ENCODE peak calls at places on chromosomes 7 and 10, in six cellular contexts. L, C, I, S, Y and M are unnamed samples.

GRCh38 chr10:62687230-62687748 is 117.2 kb upstream of the ADO start:
- DNase-seq in L (peak), C (no peak), I (peak), S (peak), Y (no peak), M (no peak)

GRCh38 chr7:47142169-47142866 is 439.6 kb downstream of the TNS3 start:
- DNase-seq in L (no peak), C (no peak), I (no peak), S (peak), Y (no peak), M (no peak)

GRCh38 chr10:95841711-95842498 is 65.9 kb upstream of the CC2D2B start:
- DNase-seq in L (peak), C (peak), I (peak), S (peak), Y (no peak), M (peak)

GRCh38 chr10:73816917-73817729 is 5.7 kb upstream of the NDST2 start:
- DNase-seq in L (no peak), C (no peak), I (no peak), S (no peak), Y (no peak), M (no peak)

GRCh38 chr7:105353752-105354328 is 34.9 kb downstream of the SRPK2 start:
- DNase-seq in L (no peak), C (no peak), I (peak), S (no peak), Y (peak), M (no peak)

GRCh38 chr10:17961551-17962422 is 10.1 kb downstream of the SLC39A12 start:
- DNase-seq in L (peak), C (no peak), I (peak), S (peak), Y (no peak), M (peak)

GRCh38 chr7:730501-731439 is 3.7 kb upstream of the PRKAR1B start:
- DNase-seq in L (no peak), C (no peak), I (peak), S (no peak), Y (no peak), M (no peak)

GRCh38 chr7:9608560-9608959 is 1175.2 kb downstream of the NXPH1 start:
- DNase-seq in L (no peak), C (no peak), I (no peak), S (peak), Y (no peak), M (no peak)

GRCh38 chr10:91088300-91089140 is 131.9 kb upstream of the PCGF5 start:
- DNase-seq in L (peak), C (no peak), I (peak), S (no peak), Y (peak), M (peak)

GRCh38 chr10:74153123-74153522 is 2.1 kb downstream of the ADK start:
- DNase-seq in L (no peak), C (peak), I (peak), S (peak), Y (no peak), M (peak)

GRCh38 chr7:154231732-154232131 is 179.5 kb downstream of the DPP6 start:
- DNase-seq in L (no peak), C (no peak), I (no peak), S (peak), Y (no peak), M (no peak)

GRCh38 chr10:31759124-31759798 is 169.4 kb downstream of the ARHGAP12 start:
- DNase-seq in L (no peak), C (peak), I (no peak), S (peak), Y (peak), M (no peak)

GRCh38 chr10:108358912-108359311 is 1194.4 kb upstream of the SORCS1 start:
- DNase-seq in L (peak), C (peak), I (peak), S (peak), Y (no peak), M (peak)

GRCh38 chr10:24950439-24950838 is 2.0 kb downstream of the PRTFDC1 start:
- DNase-seq in L (no peak), C (no peak), I (no peak), S (no peak), Y (no peak), M (no peak)

GRCh38 chr7:46750321-46750865 is 829.3 kb upstream of the IGFBP3 start:
- DNase-seq in L (no peak), C (no peak), I (no peak), S (no peak), Y (no peak), M (no peak)

GRCh38 chr10:17248964-17249363 is 20.9 kb downstream of the VIM start:
- DNase-seq in L (no peak), C (no peak), I (no peak), S (no peak), Y (no peak), M (no peak)

GRCh38 chr10:132638130-132638515 is 100.5 kb downstream of the INPP5A start:
- DNase-seq in L (no peak), C (no peak), I (no peak), S (no peak), Y (peak), M (no peak)

GRCh38 chr7:50664461-50664922 is 99.3 kb upstream of the DDC start:
- DNase-seq in L (peak), C (no peak), I (peak), S (peak), Y (no peak), M (peak)

GRCh38 chr10:78605800-78606350 is 462.9 kb upstream of the ZMIZ1 start:
- DNase-seq in L (no peak), C (peak), I (no peak), S (peak), Y (no peak), M (peak)
- TF ChIP-seq CTCF in L (peak), C (peak), I (peak), S (peak), Y (no peak), M (peak)

DNA sequence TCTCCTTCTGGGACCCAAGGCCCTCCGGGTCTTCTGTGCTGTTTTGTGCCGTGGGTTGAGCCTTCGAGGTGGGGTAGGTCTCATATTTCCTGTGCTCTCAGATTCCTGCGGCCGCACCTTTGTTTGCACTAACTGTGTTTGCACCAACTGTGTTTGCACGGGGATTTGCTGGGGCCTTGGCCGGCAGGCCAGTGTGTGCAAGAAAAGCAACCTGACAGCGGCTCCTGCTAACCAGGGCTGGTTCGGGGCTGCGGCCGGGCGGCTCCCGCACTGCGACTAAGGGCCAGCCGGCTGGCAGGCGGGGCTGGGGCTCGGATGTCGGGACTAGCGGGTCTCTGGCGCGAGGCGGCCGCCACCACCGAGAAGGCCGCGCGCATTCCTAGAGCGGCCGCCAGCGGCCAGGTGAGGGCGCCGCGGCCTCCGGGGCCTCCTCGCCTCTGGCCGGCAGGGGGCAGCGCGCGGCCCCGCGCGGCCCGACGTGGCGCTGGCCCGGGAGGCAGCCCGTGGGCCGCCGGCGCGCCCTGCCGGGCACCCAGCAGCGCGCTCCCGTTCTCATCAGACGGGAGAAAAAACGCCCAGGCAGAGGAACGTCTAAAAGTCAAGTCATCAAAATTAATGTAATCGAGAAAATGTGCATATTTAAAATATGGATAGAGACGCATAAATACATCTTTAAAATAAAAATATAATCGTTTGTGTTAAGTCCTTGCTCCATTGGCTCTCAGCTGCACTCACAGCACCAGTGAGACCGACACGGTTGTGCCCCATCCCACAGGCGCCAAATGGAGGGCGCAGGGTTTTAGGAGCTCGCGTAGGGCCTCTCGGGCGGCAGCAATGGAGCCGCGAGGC is 38.6 kb downstream of the ZNF777 start:
- DNase-seq in L (peak), C (peak), I (peak), S (peak), Y (peak), M (no peak)
- TF ChIP-seq CTCF in L (peak), C (peak), I (peak), S (no peak), Y (peak), M (peak)

DNA sequence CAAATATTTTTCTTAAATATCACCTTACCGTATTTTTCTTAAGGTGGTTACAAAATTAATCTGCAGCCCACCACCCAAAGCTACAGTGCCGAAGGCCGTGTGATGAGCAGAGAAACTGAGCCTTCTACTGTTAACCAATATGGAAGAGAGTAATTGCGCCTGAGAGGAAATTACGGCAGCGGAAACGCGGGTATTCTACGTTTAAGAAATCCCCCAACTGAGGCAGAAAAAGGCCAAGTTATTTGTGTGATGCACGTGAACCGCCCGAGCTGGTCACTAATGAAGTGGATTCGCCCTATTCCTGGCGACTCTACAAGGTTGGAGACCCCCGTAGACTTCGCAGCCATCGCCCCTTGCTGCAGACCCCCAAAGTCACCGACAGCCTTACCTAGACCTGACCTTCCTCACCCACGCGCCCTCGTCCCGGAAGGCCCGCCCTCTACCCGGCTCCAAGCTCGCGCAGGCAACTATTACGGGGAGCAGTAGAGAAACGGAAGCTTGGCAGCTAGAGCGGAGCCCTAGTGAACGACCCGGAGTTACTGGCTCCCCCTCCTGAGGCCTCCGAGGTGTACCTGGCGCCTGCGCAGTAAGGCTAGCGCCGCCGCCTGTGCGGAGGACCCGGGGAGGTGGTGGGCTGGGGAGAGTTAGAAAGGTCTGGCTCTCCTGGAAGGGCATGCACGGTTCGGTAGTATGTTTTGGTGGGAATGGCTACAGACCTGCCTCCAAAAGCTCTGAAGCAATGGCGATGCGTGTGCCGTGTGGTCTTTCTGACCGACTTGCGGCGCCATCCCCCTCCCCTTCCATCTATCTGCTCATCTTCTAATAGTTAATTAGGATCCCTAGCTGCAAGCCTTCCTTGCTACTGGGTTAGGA is at the start of gene MRPS33:
- DNase-seq in L (peak), C (peak), I (peak), S (peak), Y (peak), M (peak)
- TF ChIP-seq CTCF in L (peak), C (no peak), I (peak), S (peak), Y (peak), M (peak)

GRCh38 chr7:27142562-27143021 is 889 bp downstream of the HOXA5 start:
- DNase-seq in L (no peak), C (no peak), I (no peak), S (no peak), Y (no peak), M (no peak)

GRCh38 chr7:27143022-27143949 is at the start of gene HOXA5:
- DNase-seq in L (peak), C (no peak), I (no peak), S (peak), Y (no peak), M (peak)

GRCh38 chr7:27145167-27145883 is 1.8 kb upstream of the HOXA5 start:
- DNase-seq in L (no peak), C (no peak), I (no peak), S (no peak), Y (no peak), M (no peak)

GRCh38 chr7:27144799-27145166 is 1.3 kb upstream of the HOXA5 start:
- DNase-seq in L (no peak), C (no peak), I (no peak), S (no peak), Y (no peak), M (no peak)

GRCh38 chr7:27143950-27144798 is 693 bp upstream of the HOXA5 start:
- DNase-seq in L (no peak), C (no peak), I (no peak), S (no peak), Y (no peak), M (no peak)
- TF ChIP-seq CTCF in L (no peak), C (peak), I (no peak), S (no peak), Y (no peak), M (peak)

GRCh38 chr7:57305192-57305748 is 144.7 kb upstream of the ZNF716 start:
- DNase-seq in L (no peak), C (no peak), I (no peak), S (no peak), Y (no peak), M (no peak)
- TF ChIP-seq CTCF in L (no peak), C (no peak), I (peak), S (no peak), Y (peak), M (peak)

GRCh38 chr10:50576245-50576815 is 47.4 kb downstream of the SGMS1 start:
- DNase-seq in L (no peak), C (peak), I (peak), S (no peak), Y (no peak), M (peak)

GRCh38 chr10:50572017-50572491 is 51.7 kb downstream of the SGMS1 start:
- DNase-seq in L (no peak), C (no peak), I (no peak), S (no peak), Y (no peak), M (no peak)

GRCh38 chr10:50574932-50575331 is 48.8 kb downstream of the SGMS1 start:
- DNase-seq in L (no peak), C (no peak), I (no peak), S (no peak), Y (no peak), M (no peak)

GRCh38 chr10:50575477-50576244 is 48.1 kb downstream of the SGMS1 start:
- DNase-seq in L (no peak), C (no peak), I (no peak), S (no peak), Y (no peak), M (no peak)

DNA sequence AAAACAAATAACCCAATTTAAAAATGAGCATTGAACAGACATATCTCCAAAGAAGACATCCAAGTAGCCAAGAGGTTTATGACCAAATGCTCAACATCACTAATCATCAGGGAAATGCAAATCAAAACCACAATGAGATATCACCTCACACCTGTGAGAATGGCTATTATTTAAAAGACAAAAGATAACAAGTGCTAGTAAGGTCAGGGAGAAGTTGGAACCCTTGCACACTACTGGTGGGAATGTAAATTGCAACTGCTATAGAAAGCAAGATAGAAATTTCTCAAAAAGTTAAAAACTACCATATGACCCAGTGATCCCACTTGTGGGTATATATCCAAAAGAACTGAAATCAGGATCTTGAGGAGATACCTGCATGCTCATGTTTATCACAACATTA is 49.5 kb downstream of the SGMS1 start:
- DNase-seq in L (no peak), C (no peak), I (no peak), S (no peak), Y (no peak), M (no peak)
- TF ChIP-seq CTCF in L (peak), C (no peak), I (peak), S (peak), Y (no peak), M (peak)

GRCh38 chr7:87564290-87564963 is 36.3 kb downstream of the ABCB1 start:
- DNase-seq in L (no peak), C (peak), I (no peak), S (peak), Y (peak), M (no peak)
- TF ChIP-seq CTCF in L (peak), C (peak), I (peak), S (peak), Y (no peak), M (peak)

DNA sequence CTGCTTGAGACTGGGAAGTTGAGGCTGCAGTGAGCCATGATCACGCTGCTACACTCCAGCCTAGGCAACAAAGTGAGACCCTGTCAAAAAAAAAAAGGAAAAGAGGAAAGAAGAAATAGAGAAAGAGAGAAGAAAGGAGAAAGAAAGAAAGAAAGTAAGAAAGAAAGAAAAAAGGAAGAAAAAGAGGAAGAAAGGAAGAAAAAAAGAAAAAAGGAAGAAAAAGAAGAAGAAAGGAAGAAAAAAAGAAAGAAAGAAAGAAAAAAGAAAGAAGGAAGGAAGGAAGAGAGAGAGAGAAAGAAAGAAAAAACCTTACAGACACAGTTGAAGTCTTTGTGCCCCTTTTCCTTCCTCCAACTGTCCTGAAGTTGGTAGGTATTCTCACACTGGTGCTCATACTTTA is 26.6 kb upstream of the LEP start:
- DNase-seq in L (no peak), C (no peak), I (no peak), S (no peak), Y (no peak), M (no peak)
- TF ChIP-seq CTCF in L (no peak), C (no peak), I (no peak), S (no peak), Y (no peak), M (no peak)